ENCODE peak calls at places on chromosome 2, in ten cellular contexts. O is breast epithelium, R is transverse colon, L is ovary, Y is IMR-90, X is body of pancreas, P is adrenal gland, A is heart left ventricle, N is right lobe of liver, K is Peyer's patch. S is an unnamed sample.

GRCh38 chr2:28422903-28423741 is 30.5 kb downstream of the FOSL2 start:
- DNase-seq in R (no peak), Y (no peak), A (no peak), L (no peak), K (no peak), O (no peak), N (no peak), X (no peak), P (no peak), S (no peak)

GRCh38 chr2:31373127-31373526 is 41.4 kb downstream of the XDH start:
- DNase-seq in N (no peak), L (no peak), K (no peak), Y (no peak), O (no peak), R (no peak), A (no peak), P (no peak), X (no peak), S (no peak)

GRCh38 chr2:32865399-32866068 is 81.2 kb upstream of the LTBP1 start:
- DNase-seq in A (no peak), O (no peak), Y (peak; percentile 96), X (no peak), L (no peak), K (no peak), P (peak; percentile 33), R (no peak), N (no peak), S (no peak)

GRCh38 chr2:100588071-100588786 is 25.4 kb downstream of the PDCL3 start:
- DNase-seq in A (no peak), P (no peak), O (no peak), L (no peak), K (peak; percentile 47), X (no peak), R (no peak), Y (peak; percentile 66), N (no peak), S (no peak)

GRCh38 chr2:71277536-71278103 is 50.7 kb upstream of the PAIP2B start:
- DNase-seq in O (no peak), R (peak; percentile 27), A (peak; percentile 80), L (no peak), X (peak; percentile 24), P (peak; percentile 19), N (peak; percentile 71), K (peak; percentile 48), Y (no peak), S (no peak)

GRCh38 chr2:79971807-79972206 is 332.7 kb downstream of the LRRTM1 start:
- DNase-seq in O (no peak), R (no peak), X (no peak), L (no peak), K (no peak), Y (peak; percentile 24), A (no peak), N (no peak), P (no peak), S (no peak)

GRCh38 chr2:180358458-180358857 is 351.4 kb upstream of the CWC22 start:
- DNase-seq in N (no peak), P (no peak), L (no peak), A (no peak), K (no peak), R (no peak), X (no peak), O (no peak), Y (no peak), S (no peak)

GRCh38 chr2:28665041-28665704 is 86.5 kb upstream of the PPP1CB start:
- DNase-seq in Y (peak; percentile 85), N (peak; percentile 40), O (peak; percentile 48), R (peak; percentile 64), A (peak; percentile 80), P (peak; percentile 21), X (peak; percentile 73), L (peak; percentile 62), K (peak; percentile 60), S (peak; percentile 91)

GRCh38 chr2:191026377-191026776 is 12.4 kb upstream of the STAT1 start:
- DNase-seq in Y (no peak), L (no peak), X (no peak), A (no peak), K (no peak), P (no peak), O (no peak), R (no peak), N (no peak), S (no peak)

GRCh38 chr2:229800997-229801754 is 86.8 kb upstream of the DNER start:
- DNase-seq in L (peak; percentile 59), Y (peak; percentile 65), O (no peak), A (peak; percentile 35), R (peak; percentile 66), N (peak; percentile 56), X (peak; percentile 62), K (peak; percentile 81), P (peak; percentile 70), S (peak; percentile 86)

DNA sequence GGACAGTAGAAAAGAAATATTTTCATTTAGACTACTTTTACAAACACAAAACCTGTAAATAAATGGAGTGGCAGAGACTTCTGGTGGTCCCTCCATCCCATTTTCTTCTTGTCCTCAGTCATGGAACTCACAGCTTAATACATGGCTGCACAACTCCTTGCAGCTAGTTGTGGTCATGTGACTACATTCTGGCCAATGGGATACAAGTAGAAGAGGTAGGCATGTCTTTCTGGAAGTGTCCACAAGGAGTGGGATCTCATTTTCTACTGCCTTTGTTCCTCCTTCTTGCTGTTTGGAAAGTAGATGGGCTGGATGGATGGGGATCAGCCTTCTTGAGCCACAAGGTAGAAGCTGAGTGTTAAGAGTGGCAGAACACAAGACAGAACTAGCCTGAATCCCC is 555.8 kb downstream of the SATB2 start:
- DNase-seq in Y (no peak), L (no peak), N (no peak), X (no peak), K (no peak), R (no peak), P (no peak), A (no peak), O (no peak), S (no peak)
- TF ChIP-seq CTCF in Y (no peak), L (no peak), N (no peak), X (no peak), K (no peak), R (no peak), P (no peak), A (no peak), O (no peak), S (no peak)

GRCh38 chr2:9950521-9951271 is 797 bp upstream of the GRHL1 start:
- DNase-seq in X (peak; percentile 16), O (no peak), R (peak; percentile 50), L (peak; percentile 35), K (peak; percentile 65), A (peak; percentile 55), Y (no peak), N (peak; percentile 65), P (peak; percentile 53), S (peak; percentile 90)

GRCh38 chr2:9949992-9950520 is 1.4 kb upstream of the GRHL1 start:
- DNase-seq in X (no peak), K (no peak), P (no peak), A (no peak), R (no peak), O (no peak), Y (no peak), L (no peak), N (no peak), S (no peak)

GRCh38 chr2:9951272-9951521 is 296 bp upstream of the GRHL1 start:
- DNase-seq in L (no peak), A (no peak), R (no peak), Y (no peak), O (no peak), K (no peak), P (no peak), X (no peak), N (no peak), S (peak; percentile 90)

GRCh38 chr2:9948721-9949120 is 2.8 kb upstream of the GRHL1 start:
- DNase-seq in R (no peak), P (no peak), L (no peak), K (no peak), N (no peak), O (no peak), Y (no peak), A (no peak), X (no peak), S (no peak)

DNA sequence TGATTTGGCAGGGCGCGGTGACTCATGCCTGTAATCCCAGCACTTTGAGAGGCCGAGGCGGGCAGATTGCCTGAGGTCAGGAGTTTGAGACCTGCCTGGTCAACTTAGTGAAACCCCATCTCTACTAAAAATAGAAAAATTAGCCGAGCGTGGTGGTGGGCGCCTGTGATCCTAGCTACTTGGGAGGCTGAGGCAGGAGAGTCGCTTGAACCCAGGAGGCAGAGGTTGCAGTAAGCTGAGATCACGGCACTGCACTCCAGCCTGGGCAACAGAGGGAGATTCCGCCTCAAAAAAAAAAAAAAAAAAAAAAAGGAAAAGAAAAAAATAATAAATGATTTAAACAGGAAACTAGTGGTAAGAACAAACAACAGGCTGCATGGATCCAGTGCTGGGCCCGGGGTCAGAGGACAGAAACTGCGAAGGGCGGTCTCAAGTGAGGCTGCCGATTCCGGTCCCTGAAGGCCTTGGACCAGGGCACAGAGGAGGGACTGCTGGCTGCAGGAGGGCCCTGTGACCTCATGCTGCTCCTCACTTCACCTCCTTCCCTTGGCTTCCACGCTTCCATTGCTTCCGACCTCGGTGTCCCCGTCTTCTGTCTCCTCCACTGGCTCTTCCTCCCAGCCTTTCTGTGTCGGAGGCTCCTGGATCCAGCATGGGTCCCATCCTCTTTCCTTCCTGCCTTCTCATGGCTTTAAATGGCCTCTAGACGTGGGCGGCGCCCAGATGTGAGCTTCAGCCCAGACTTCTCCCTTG is 2.1 kb upstream of the GRHL1 start:
- DNase-seq in A (no peak), K (no peak), L (no peak), P (no peak), Y (no peak), X (no peak), R (no peak), O (no peak), N (no peak), S (no peak)
- H3K4me3 ChIP-seq in A (no peak overlapping the region), K (no peak overlapping the region), L (no peak overlapping the region), P (no peak overlapping the region), Y (no peak overlapping the region), X (no peak overlapping the region), R (no peak overlapping the region), O (no peak overlapping the region), N (no peak overlapping the region), S (no peak overlapping the region)

DNA sequence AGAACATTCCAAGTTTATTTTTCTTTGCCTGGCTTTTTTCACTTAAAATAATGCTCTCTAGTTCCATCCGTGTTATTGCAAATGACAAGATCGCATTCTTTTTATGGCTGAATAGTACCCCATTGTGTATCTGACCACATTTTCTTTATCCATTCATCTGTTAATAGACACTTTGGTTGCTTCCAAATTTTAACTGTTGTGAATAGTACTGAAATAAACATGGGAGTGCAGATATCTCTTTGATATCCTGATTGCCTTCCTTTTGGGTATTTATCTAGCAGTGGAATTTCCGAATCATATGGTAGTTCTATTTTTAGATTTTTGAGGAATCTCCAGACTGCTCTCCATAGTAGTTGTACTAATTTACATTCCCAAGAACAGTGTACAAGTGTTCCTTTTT is 230.5 kb downstream of the FIGN start:
- DNase-seq in X (no peak), Y (no peak), L (no peak), A (no peak), N (no peak), K (no peak), O (no peak), R (no peak), P (no peak), S (no peak)
- TF ChIP-seq POLR2A in X (no peak), Y (no peak), L (no peak), A (no peak), N (no peak), K (no peak), O (no peak), R (no peak), P (no peak), S (no peak)

DNA sequence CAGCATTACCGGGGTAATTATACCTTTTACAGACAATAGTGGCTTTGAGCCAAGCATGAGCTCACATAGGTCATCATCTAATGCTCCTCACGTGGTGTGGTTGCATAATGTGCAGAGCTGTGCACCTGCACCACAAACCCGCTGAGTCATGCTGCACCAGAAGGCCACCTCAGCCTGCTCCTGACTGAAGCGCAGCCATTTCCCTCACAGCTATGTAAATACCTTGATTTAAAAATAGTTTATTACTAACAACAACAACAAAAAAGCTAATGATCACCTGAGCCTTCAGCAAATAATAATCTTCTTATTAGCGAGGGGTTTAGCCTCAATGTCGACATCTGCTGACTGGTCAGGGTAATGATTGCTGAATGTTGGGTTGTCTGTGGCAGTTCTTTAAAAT is 238.8 kb downstream of the MBD5 start:
- DNase-seq in P (no peak), R (no peak), N (no peak), A (no peak), K (no peak), O (no peak), L (no peak), Y (peak; percentile 40), X (no peak), S (no peak)
- TF ChIP-seq CTCF in P (no peak), R (no peak), N (no peak), A (no peak), K (no peak), O (no peak), L (no peak), Y (no peak), X (no peak), S (no peak)